ENCODE peak calls at places on chromosomes 2 and 18, in four cellular contexts. One of them, this sample, is unnamed.

GRCh38 chr2:71498261-71498701 is 44.9 kb downstream of the DYSF start:
- DNase-seq in left ventricle myocardium inferior: no peak
- DNase-seq in endodermal cell: no peak
- DNase-seq in cardiac septum: peak; percentile 38
- DNase-seq in this sample: no peak

GRCh38 chr2:27502149-27502548 is 5.5 kb downstream of the GCKR start:
- DNase-seq in left ventricle myocardium inferior: no peak
- DNase-seq in endodermal cell: no peak
- DNase-seq in cardiac septum: no peak
- DNase-seq in this sample: no peak

GRCh38 chr2:69122271-69122670 is 109.3 kb downstream of the ANTXR1 start:
- DNase-seq in left ventricle myocardium inferior: no peak
- DNase-seq in endodermal cell: no peak
- DNase-seq in cardiac septum: no peak
- DNase-seq in this sample: no peak

GRCh38 chr2:1770566-1771380 is 26.5 kb upstream of the PXDN start:
- DNase-seq in left ventricle myocardium inferior: no peak
- DNase-seq in endodermal cell: peak; percentile 41
- DNase-seq in cardiac septum: peak; percentile 63
- DNase-seq in this sample: no peak

GRCh38 chr2:111231532-111232252 is 111.0 kb downstream of the BCL2L11 start:
- DNase-seq in left ventricle myocardium inferior: no peak
- DNase-seq in endodermal cell: peak; percentile 18
- DNase-seq in cardiac septum: no peak
- DNase-seq in this sample: no peak

GRCh38 chr2:127410871-127411396 is 7.3 kb upstream of the PROC start:
- DNase-seq in left ventricle myocardium inferior: no peak
- DNase-seq in endodermal cell: no peak
- DNase-seq in cardiac septum: no peak
- DNase-seq in this sample: no peak

GRCh38 chr2:238127165-238128060 is 11.1 kb upstream of the KLHL30 start:
- DNase-seq in left ventricle myocardium inferior: no peak
- DNase-seq in endodermal cell: peak; percentile 55
- DNase-seq in cardiac septum: no peak
- DNase-seq in this sample: no peak

GRCh38 chr2:233556756-233557736 is 9.5 kb downstream of the USP40 start:
- DNase-seq in left ventricle myocardium inferior: no peak
- DNase-seq in endodermal cell: no peak
- DNase-seq in cardiac septum: no peak
- DNase-seq in this sample: peak; percentile 84

GRCh38 chr2:104733544-104733943 is 120.4 kb upstream of the POU3F3 start:
- DNase-seq in left ventricle myocardium inferior: no peak
- DNase-seq in endodermal cell: peak; percentile 93
- DNase-seq in cardiac septum: no peak
- DNase-seq in this sample: peak; percentile 67

GRCh38 chr2:234420406-234420805 is 76.5 kb downstream of the ARL4C start:
- DNase-seq in left ventricle myocardium inferior: no peak
- DNase-seq in endodermal cell: no peak
- DNase-seq in cardiac septum: no peak
- DNase-seq in this sample: no peak

GRCh38 chr18:26971327-26971918 is 105.9 kb upstream of the AQP4 start:
- DNase-seq in left ventricle myocardium inferior: no peak
- DNase-seq in endodermal cell: no peak
- DNase-seq in cardiac septum: no peak
- DNase-seq in this sample: no peak

GRCh38 chr18:12287684-12288405 is 20.2 kb upstream of the TUBB6 start:
- DNase-seq in left ventricle myocardium inferior: peak; percentile 82
- DNase-seq in endodermal cell: peak; percentile 77
- DNase-seq in cardiac septum: peak; percentile 86
- DNase-seq in this sample: no peak

GRCh38 chr2:120397362-120397811 is 51.5 kb downstream of the INHBB start:
- DNase-seq in left ventricle myocardium inferior: no peak
- DNase-seq in endodermal cell: peak; percentile 41
- DNase-seq in cardiac septum: peak; percentile 67
- DNase-seq in this sample: no peak

GRCh38 chr2:114089636-114090325 is 199.9 kb downstream of the ACTR3 start:
- DNase-seq in left ventricle myocardium inferior: no peak
- DNase-seq in endodermal cell: no peak
- DNase-seq in cardiac septum: no peak
- DNase-seq in this sample: no peak

GRCh38 chr2:223219872-223220621 is 168.1 kb downstream of the KCNE4 start:
- DNase-seq in left ventricle myocardium inferior: no peak
- DNase-seq in endodermal cell: peak; percentile 53
- DNase-seq in cardiac septum: no peak
- DNase-seq in this sample: no peak

GRCh38 chr2:198883604-198884003 is 574.1 kb downstream of the SATB2 start:
- DNase-seq in left ventricle myocardium inferior: no peak
- DNase-seq in endodermal cell: no peak
- DNase-seq in cardiac septum: no peak
- DNase-seq in this sample: no peak

GRCh38 chr2:873651-874580 is 76.7 kb upstream of the SNTG2 start:
- DNase-seq in left ventricle myocardium inferior: no peak
- DNase-seq in endodermal cell: peak; percentile 34
- DNase-seq in cardiac septum: no peak
- DNase-seq in this sample: no peak

GRCh38 chr2:128727914-128728313 is 409.2 kb upstream of the HS6ST1 start:
- DNase-seq in left ventricle myocardium inferior: no peak
- DNase-seq in endodermal cell: no peak
- DNase-seq in cardiac septum: no peak
- DNase-seq in this sample: no peak

GRCh38 chr18:44630118-44630517 is 50.6 kb upstream of the SETBP1 start:
- DNase-seq in left ventricle myocardium inferior: no peak
- DNase-seq in endodermal cell: no peak
- DNase-seq in cardiac septum: no peak
- DNase-seq in this sample: no peak

GRCh38 chr2:240239325-240239724 is 98.9 kb upstream of the OTOS start:
- DNase-seq in left ventricle myocardium inferior: no peak
- DNase-seq in endodermal cell: peak; percentile 21
- DNase-seq in cardiac septum: peak; percentile 27
- DNase-seq in this sample: no peak

GRCh38 chr2:105872142-105872728 is 127.5 kb downstream of the NCK2 start:
- DNase-seq in left ventricle myocardium inferior: no peak
- DNase-seq in endodermal cell: no peak
- DNase-seq in cardiac septum: no peak
- DNase-seq in this sample: no peak

GRCh38 chr2:227717687-227718567 is at the start of gene SLC19A3:
- DNase-seq in left ventricle myocardium inferior: peak; percentile 86
- DNase-seq in endodermal cell: peak; percentile 95
- DNase-seq in cardiac septum: peak; percentile 81
- DNase-seq in this sample: no peak

GRCh38 chr2:159713691-159714585 is 1.6 kb downstream of the MARCHF7 start:
- DNase-seq in left ventricle myocardium inferior: no peak
- DNase-seq in endodermal cell: no peak
- DNase-seq in cardiac septum: no peak
- DNase-seq in this sample: peak; percentile 39

GRCh38 chr18:27632706-27633105 is 447.6 kb upstream of the CHST9 start:
- DNase-seq in left ventricle myocardium inferior: no peak
- DNase-seq in endodermal cell: no peak
- DNase-seq in cardiac septum: no peak
- DNase-seq in this sample: no peak